ENCODE peak calls at places on chromosome 19, in nine cellular contexts. A is heart left ventricle, P is GM23248, Q is pancreas, U is breast epithelium, F is ovary, O is body of pancreas, L is fibroblast of lung, V is spleen. K is an unnamed sample.

GRCh38 chr19:664913-665443 is 2.0 kb upstream of the RNF126 start:
- DNase-seq in A (peak; percentile 90), P (peak; percentile 79), Q (peak; percentile 92), U (peak; percentile 78), F (peak; percentile 75), O (peak; percentile 86), L (peak; percentile 71), V (peak; percentile 92), K (peak; percentile 83)

GRCh38 chr19:5891938-5892771 is 11.4 kb downstream of the NDUFA11 start:
- DNase-seq in A (no peak), P (peak; percentile 67), Q (no peak), U (no peak), F (no peak), O (peak; percentile 62), L (peak; percentile 41), V (no peak), K (peak; percentile 33)

GRCh38 chr19:17575871-17576757 is 20.7 kb downstream of the COLGALT1 start:
- DNase-seq in A (no peak), P (no peak), Q (no peak), U (no peak), F (no peak), O (no peak), L (no peak), V (no peak), K (no peak)

GRCh38 chr19:43570174-43570791 is 5.0 kb downstream of the XRCC1 start:
- DNase-seq in A (no peak), P (peak; percentile 21), Q (no peak), U (no peak), F (no peak), O (no peak), L (no peak), V (no peak), K (no peak)

GRCh38 chr19:18461471-18461870 is 23.5 kb upstream of the ISYNA1 start:
- DNase-seq in A (no peak), P (no peak), Q (no peak), U (no peak), F (no peak), O (no peak), L (no peak), V (peak; percentile 72), K (no peak)

GRCh38 chr19:48806518-48806817 is 4.4 kb downstream of the BCAT2 start:
- DNase-seq in A (no peak), P (no peak), Q (no peak), U (no peak), F (no peak), O (peak; percentile 54), L (no peak), V (no peak), K (peak; percentile 42)

GRCh38 chr19:16117594-16118033 is 5.9 kb downstream of the RAB8A start:
- DNase-seq in A (no peak), P (no peak), Q (no peak), U (no peak), F (no peak), O (no peak), L (no peak), V (peak; percentile 84), K (no peak)

GRCh38 chr19:50361290-50362029 is 4.0 kb downstream of the NAPSA start:
- DNase-seq in A (no peak), P (peak; percentile 27), Q (no peak), U (no peak), F (no peak), O (no peak), L (no peak), V (no peak), K (no peak)

GRCh38 chr19:51131780-51132680 is 7.3 kb downstream of the SIGLEC9 start:
- DNase-seq in A (no peak), P (peak; percentile 45), Q (no peak), U (no peak), F (peak; percentile 76), O (peak; percentile 43), L (peak; percentile 60), V (peak; percentile 86), K (peak; percentile 56)

GRCh38 chr19:42468273-42468796 is 25.6 kb upstream of the CXCL17 start:
- DNase-seq in A (no peak), P (peak; percentile 92), Q (no peak), U (no peak), F (no peak), O (no peak), L (peak; percentile 57), V (no peak), K (no peak)

GRCh38 chr19:19269952-19270694 is 3.0 kb downstream of the TM6SF2 start:
- DNase-seq in A (no peak), P (no peak), Q (no peak), U (no peak), F (no peak), O (no peak), L (no peak), V (no peak), K (no peak)

GRCh38 chr19:49689133-49690072 is at the start of gene ADM5:
- DNase-seq in A (no peak), P (peak; percentile 51), Q (peak; percentile 90), U (peak; percentile 72), F (no peak), O (peak; percentile 86), L (no peak), V (peak; percentile 84), K (peak; percentile 77)

GRCh38 chr19:5395541-5395940 is 54.9 kb upstream of the PTPRS start:
- DNase-seq in A (no peak), P (peak; percentile 47), Q (no peak), U (no peak), F (no peak), O (no peak), L (no peak), V (no peak), K (no peak)

GRCh38 chr19:53818756-53819155 is 5.4 kb downstream of the NLRP12 start:
- DNase-seq in A (no peak), P (no peak), Q (no peak), U (no peak), F (no peak), O (no peak), L (no peak), V (no peak), K (no peak)

DNA sequence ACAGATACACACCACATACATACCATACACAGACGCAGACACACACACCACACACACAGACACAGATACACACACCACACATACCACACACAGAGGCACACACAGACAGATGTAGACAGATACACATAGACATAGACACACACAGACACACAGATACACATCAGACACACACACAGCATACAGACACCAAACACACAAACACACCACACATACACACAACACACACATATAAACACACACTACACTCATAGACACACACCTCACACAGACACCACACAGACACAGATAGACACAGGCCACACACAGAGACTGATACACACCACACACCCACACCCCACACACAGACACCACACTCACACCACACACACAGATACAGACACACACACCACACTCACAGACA is 24.9 kb upstream of the SLC7A10 start:
- DNase-seq in A (no peak), P (no peak), Q (no peak), U (no peak), F (no peak), O (no peak), L (no peak), V (no peak), K (no peak)
- H3K27ac ChIP-seq in A (no peak overlapping the region), P (no peak overlapping the region), Q (no peak overlapping the region), U (no peak overlapping the region), F (no peak overlapping the region), O (no peak overlapping the region), L (no peak overlapping the region), V (no peak overlapping the region), K (no peak overlapping the region)

DNA sequence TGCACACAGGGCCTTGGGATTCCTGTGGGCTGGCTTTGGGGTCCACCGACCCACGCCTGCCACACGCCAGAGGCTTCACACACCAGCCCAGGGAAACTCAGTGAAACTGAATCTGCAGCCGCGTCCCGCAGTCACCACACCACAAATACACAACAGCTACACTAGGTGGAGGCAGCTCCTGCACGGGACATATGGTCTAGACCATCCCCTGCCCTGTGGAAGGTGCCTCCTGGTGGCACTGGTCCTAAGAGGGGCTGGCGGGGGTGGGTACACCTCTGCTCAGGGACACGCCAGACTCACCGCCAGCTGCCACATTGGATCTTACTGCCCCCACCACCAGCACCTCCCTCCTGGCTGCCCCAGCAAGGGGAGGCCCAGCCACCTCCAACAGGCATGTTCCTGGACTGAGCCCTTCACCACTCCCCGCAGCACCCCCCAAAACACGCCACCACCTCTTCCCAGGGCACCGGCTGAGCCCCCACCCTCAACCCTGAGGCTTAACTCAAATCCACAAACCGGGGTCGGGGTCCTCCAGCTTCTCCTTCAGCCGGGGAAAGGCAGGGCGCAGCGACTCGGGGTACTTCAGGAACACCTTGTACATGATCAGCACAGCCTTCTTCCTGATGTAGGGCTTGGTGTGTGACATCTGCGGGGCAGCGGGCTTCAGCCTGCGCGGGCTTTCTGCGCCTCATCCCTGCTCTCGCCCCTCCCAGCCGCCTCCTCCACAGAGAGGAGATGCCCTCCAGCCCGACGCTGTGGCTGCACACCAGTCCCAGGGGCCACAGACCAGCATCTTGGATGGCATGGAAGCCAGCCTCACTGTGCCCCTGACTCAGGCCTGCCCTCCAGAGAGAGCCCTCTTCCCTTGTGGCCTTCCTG is 21.2 kb downstream of the AP3D1 start:
- DNase-seq in A (no peak), P (no peak), Q (peak; percentile 46), U (no peak), F (no peak), O (no peak), L (no peak), V (no peak), K (no peak)
- H3K27ac ChIP-seq in A (peak overlapping the region; percentile 61), P (no peak overlapping the region), Q (no peak overlapping the region), U (no peak overlapping the region), F (no peak overlapping the region), O (no peak overlapping the region), L (no peak overlapping the region), V (no peak overlapping the region), K (no peak overlapping the region)

GRCh38 chr19:45322311-45322710 is 364 bp downstream of the CKM start:
- DNase-seq in A (no peak), P (no peak), Q (no peak), U (no peak), F (no peak), O (no peak), L (no peak), V (no peak), K (no peak)

GRCh38 chr19:45322744-45323281 is at the start of gene CKM:
- DNase-seq in A (peak; percentile 84), P (no peak), Q (no peak), U (no peak), F (no peak), O (no peak), L (no peak), V (no peak), K (no peak)

GRCh38 chr19:45324349-45324907 is 1.8 kb upstream of the CKM start:
- DNase-seq in A (no peak), P (no peak), Q (no peak), U (no peak), F (no peak), O (no peak), L (no peak), V (no peak), K (no peak)

GRCh38 chr19:45321848-45322247 is 827 bp downstream of the CKM start:
- DNase-seq in A (no peak), P (no peak), Q (no peak), U (no peak), F (no peak), O (no peak), L (no peak), V (no peak), K (no peak)

GRCh38 chr19:45323671-45324081 is 1.0 kb upstream of the CKM start:
- DNase-seq in A (peak; percentile 81), P (peak; percentile 33), Q (no peak), U (no peak), F (no peak), O (no peak), L (no peak), V (no peak), K (peak; percentile 28)
- H3K27ac ChIP-seq in A (peak overlapping the region; percentile 97), P (no peak overlapping the region), Q (no peak overlapping the region), U (no peak overlapping the region), F (no peak overlapping the region), O (no peak overlapping the region), L (no peak overlapping the region), V (no peak overlapping the region), K (no peak overlapping the region)

GRCh38 chr19:40280608-40281221 is 4.4 kb downstream of the AKT2 start:
- DNase-seq in A (no peak), P (no peak), Q (no peak), U (no peak), F (no peak), O (peak; percentile 63), L (no peak), V (peak; percentile 66), K (peak; percentile 70)
- H3K27ac ChIP-seq in A (peak overlapping the region; percentile 86), P (no peak overlapping the region), Q (no peak overlapping the region), U (peak overlapping the region; percentile 64), F (peak overlapping the region; percentile 73), O (peak overlapping the region; percentile 21), L (no peak overlapping the region), V (peak overlapping the region; percentile 99), K (peak overlapping the region; percentile 60)